ENCODE peak calls at places on chromosomes 2 and 18, in five cellular contexts. One of them, this sample, is unnamed.

GRCh38 chr2:134253804-134254203 is at the start of gene MGAT5:
- DNase-seq in neuronal stem cell: no peak
- DNase-seq in mesenchymal stem cell: no peak
- DNase-seq in H1: no peak
- DNase-seq in H9: no peak
- DNase-seq in this sample: no peak

GRCh38 chr18:31586616-31587015 is 5.1 kb upstream of the TTR start:
- DNase-seq in neuronal stem cell: no peak
- DNase-seq in H1: no peak
- DNase-seq in H9: no peak
- DNase-seq in mesenchymal stem cell: no peak
- DNase-seq in this sample: no peak

GRCh38 chr2:23027396-23027795 is 357.6 kb upstream of the KLHL29 start:
- DNase-seq in H9: no peak
- DNase-seq in H1: no peak
- DNase-seq in mesenchymal stem cell: no peak
- DNase-seq in neuronal stem cell: no peak
- DNase-seq in this sample: no peak

GRCh38 chr2:237724811-237725478 is 73.6 kb upstream of the RBM44 start:
- DNase-seq in H1: no peak
- DNase-seq in neuronal stem cell: no peak
- DNase-seq in mesenchymal stem cell: no peak
- DNase-seq in H9: no peak
- DNase-seq in this sample: no peak

GRCh38 chr2:102141915-102142828 is at the start of gene IL1R1:
- DNase-seq in mesenchymal stem cell: peak; percentile 75
- DNase-seq in H9: peak; percentile 57
- DNase-seq in neuronal stem cell: peak; percentile 56
- DNase-seq in H1: no peak
- DNase-seq in this sample: peak; percentile 80

GRCh38 chr18:23503967-23504352 is 649 bp downstream of the RMC1 start:
- DNase-seq in mesenchymal stem cell: peak; percentile 30
- DNase-seq in H1: no peak
- DNase-seq in neuronal stem cell: no peak
- DNase-seq in H9: no peak
- DNase-seq in this sample: no peak

GRCh38 chr2:9757430-9758287 is 85.6 kb upstream of the TAF1B start:
- DNase-seq in mesenchymal stem cell: peak; percentile 74
- DNase-seq in H1: no peak
- DNase-seq in H9: peak; percentile 54
- DNase-seq in neuronal stem cell: no peak
- DNase-seq in this sample: peak; percentile 27

GRCh38 chr2:42854207-42854818 is 61.9 kb upstream of the HAAO start:
- DNase-seq in neuronal stem cell: no peak
- DNase-seq in H9: no peak
- DNase-seq in mesenchymal stem cell: peak; percentile 50
- DNase-seq in H1: no peak
- DNase-seq in this sample: peak; percentile 23

GRCh38 chr2:128300621-128301020 is 18.0 kb downstream of the HS6ST1 start:
- DNase-seq in H9: no peak
- DNase-seq in H1: no peak
- DNase-seq in neuronal stem cell: no peak
- DNase-seq in mesenchymal stem cell: no peak
- DNase-seq in this sample: peak; percentile 33

GRCh38 chr2:220891405-220891804 is 680.7 kb downstream of the EPHA4 start:
- DNase-seq in mesenchymal stem cell: peak; percentile 77
- DNase-seq in H1: no peak
- DNase-seq in H9: no peak
- DNase-seq in neuronal stem cell: peak; percentile 36
- DNase-seq in this sample: peak; percentile 91

GRCh38 chr2:10814571-10815331 is 2.2 kb upstream of the PDIA6 start:
- DNase-seq in neuronal stem cell: no peak
- DNase-seq in H1: no peak
- DNase-seq in mesenchymal stem cell: no peak
- DNase-seq in H9: no peak
- DNase-seq in this sample: no peak

GRCh38 chr2:135162377-135162776 is 110.3 kb downstream of the RAB3GAP1 start:
- DNase-seq in H9: no peak
- DNase-seq in neuronal stem cell: no peak
- DNase-seq in H1: no peak
- DNase-seq in mesenchymal stem cell: no peak
- DNase-seq in this sample: no peak

GRCh38 chr2:144705328-144706245 is 185.7 kb upstream of the ZEB2 start:
- DNase-seq in H9: no peak
- DNase-seq in neuronal stem cell: no peak
- DNase-seq in mesenchymal stem cell: peak; percentile 38
- DNase-seq in H1: no peak
- DNase-seq in this sample: peak; percentile 13

GRCh38 chr2:102103992-102104871 is 38.3 kb upstream of the IL1R1 start:
- DNase-seq in neuronal stem cell: no peak
- DNase-seq in H1: no peak
- DNase-seq in mesenchymal stem cell: peak; percentile 93
- DNase-seq in H9: no peak
- DNase-seq in this sample: peak; percentile 94

GRCh38 chr18:12061685-12062084 is 32.0 kb upstream of the ANKRD62 start:
- DNase-seq in mesenchymal stem cell: no peak
- DNase-seq in H1: no peak
- DNase-seq in neuronal stem cell: no peak
- DNase-seq in H9: no peak
- DNase-seq in this sample: no peak

GRCh38 chr2:187415449-187415848 is 32.6 kb downstream of the CALCRL start:
- DNase-seq in mesenchymal stem cell: no peak
- DNase-seq in neuronal stem cell: no peak
- DNase-seq in H1: no peak
- DNase-seq in H9: no peak
- DNase-seq in this sample: no peak

GRCh38 chr2:33498291-33498956 is 22.0 kb downstream of the RASGRP3 start:
- DNase-seq in mesenchymal stem cell: peak; percentile 43
- DNase-seq in H1: no peak
- DNase-seq in H9: no peak
- DNase-seq in neuronal stem cell: no peak
- DNase-seq in this sample: no peak

GRCh38 chr2:104698276-104698675 is 155.6 kb upstream of the POU3F3 start:
- DNase-seq in mesenchymal stem cell: no peak
- DNase-seq in H9: no peak
- DNase-seq in H1: no peak
- DNase-seq in neuronal stem cell: no peak
- DNase-seq in this sample: no peak

GRCh38 chr2:219598308-219599078 is 836 bp downstream of the STK11IP start:
- DNase-seq in H1: no peak
- DNase-seq in H9: no peak
- DNase-seq in mesenchymal stem cell: no peak
- DNase-seq in neuronal stem cell: no peak
- DNase-seq in this sample: no peak
- H2BK15ac ChIP-seq in H1: peak overlapping the region; percentile 92
- H2BK15ac ChIP-seq in H9: no peak overlapping the region
- H2BK15ac ChIP-seq in mesenchymal stem cell: no peak overlapping the region
- H2BK15ac ChIP-seq in neuronal stem cell: no peak overlapping the region
- H2BK15ac ChIP-seq in this sample: peak overlapping the region; percentile 86

DNA sequence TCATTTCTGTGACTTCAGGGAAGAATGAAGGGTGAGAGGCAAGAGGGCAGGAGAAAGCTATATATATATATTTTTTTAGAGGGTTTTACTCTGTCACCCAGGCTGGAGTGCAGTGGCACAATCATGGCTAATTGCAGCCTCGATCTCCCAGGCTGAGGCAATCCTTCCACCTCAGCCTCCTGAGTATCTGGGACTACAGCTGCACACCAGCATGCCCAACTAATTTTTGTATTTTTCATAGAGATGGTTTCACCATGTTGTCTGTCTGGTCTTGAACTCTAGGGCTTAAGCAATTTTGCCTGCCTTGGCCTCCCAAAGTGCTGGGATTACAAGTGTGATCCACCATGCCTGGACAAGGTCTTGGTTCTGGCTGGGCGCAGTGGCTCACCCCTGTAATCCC is 3.4 kb downstream of the ATIC start:
- DNase-seq in neuronal stem cell: no peak
- DNase-seq in H9: no peak
- DNase-seq in mesenchymal stem cell: no peak
- DNase-seq in H1: no peak
- DNase-seq in this sample: no peak
- H4K91ac ChIP-seq in neuronal stem cell: no peak overlapping the region
- H4K91ac ChIP-seq in H9: no peak overlapping the region
- H4K91ac ChIP-seq in mesenchymal stem cell: no peak overlapping the region
- H4K91ac ChIP-seq in H1: no peak overlapping the region
- H4K91ac ChIP-seq in this sample: no peak overlapping the region

GRCh38 chr2:13015941-13016340 is 299.2 kb downstream of the TRIB2 start:
- DNase-seq in H1: no peak
- DNase-seq in H9: no peak
- DNase-seq in neuronal stem cell: peak; percentile 31
- DNase-seq in mesenchymal stem cell: no peak
- DNase-seq in this sample: no peak
- H4K8ac ChIP-seq in H1: no peak overlapping the region
- H4K8ac ChIP-seq in H9: no peak overlapping the region
- H4K8ac ChIP-seq in neuronal stem cell: no peak overlapping the region
- H4K8ac ChIP-seq in mesenchymal stem cell: no peak overlapping the region
- H4K8ac ChIP-seq in this sample: no peak overlapping the region

GRCh38 chr2:149038442-149039212 is at the start of gene LYPD6B:
- DNase-seq in H9: peak; percentile 68
- DNase-seq in H1: no peak
- DNase-seq in mesenchymal stem cell: no peak
- DNase-seq in neuronal stem cell: no peak
- DNase-seq in this sample: no peak
- H2BK15ac ChIP-seq in H9: no peak within 1 kb of the TSS
- H2BK15ac ChIP-seq in H1: no peak within 1 kb of the TSS
- H2BK15ac ChIP-seq in mesenchymal stem cell: peak within 1 kb of the TSS; percentile 0
- H2BK15ac ChIP-seq in neuronal stem cell: peak within 1 kb of the TSS; percentile 98
- H2BK15ac ChIP-seq in this sample: no peak within 1 kb of the TSS

GRCh38 chr2:46150445-46150970 is 146.7 kb upstream of the EPAS1 start:
- DNase-seq in neuronal stem cell: no peak
- DNase-seq in H1: no peak
- DNase-seq in mesenchymal stem cell: no peak
- DNase-seq in H9: no peak
- DNase-seq in this sample: no peak
- H4K91ac ChIP-seq in neuronal stem cell: no peak overlapping the region
- H4K91ac ChIP-seq in H1: no peak overlapping the region
- H4K91ac ChIP-seq in mesenchymal stem cell: no peak overlapping the region
- H4K91ac ChIP-seq in H9: no peak overlapping the region
- H4K91ac ChIP-seq in this sample: peak overlapping the region; percentile 62